ENCODE peak calls at places on chromosomes 12 and 14, in five cellular contexts. R, W, X, P and Q are unnamed samples.

GRCh38 chr14:50944647-50945413 is 547 bp upstream of the PYGL start:
- DNase-seq in P (peak), W (peak), X (peak), R (peak), Q (peak)

GRCh38 chr14:58353516-58354299 is 42.0 kb upstream of the TOMM20L start:
- DNase-seq in R (no peak), X (no peak), W (no peak), P (no peak), Q (no peak)

GRCh38 chr14:103195828-103196615 is 72.8 kb downstream of the TNFAIP2 start:
- DNase-seq in P (no peak), R (no peak), X (no peak), W (no peak), Q (no peak)

GRCh38 chr14:29759521-29760340 is 167.9 kb downstream of the PRKD1 start:
- DNase-seq in P (no peak), R (no peak), X (no peak), W (no peak), Q (no peak)

GRCh38 chr12:121295123-121295745 is 1.3 kb downstream of the CAMKK2 start:
- DNase-seq in W (no peak), R (no peak), X (no peak), P (no peak), Q (no peak)

GRCh38 chr12:51320695-51321320 is 3.2 kb downstream of the BIN2 start:
- DNase-seq in R (no peak), W (no peak), X (no peak), P (no peak), Q (no peak)

GRCh38 chr12:126309278-126309677 is 1244.0 kb downstream of the AACS start:
- DNase-seq in R (no peak), W (no peak), P (no peak), X (no peak), Q (no peak)

GRCh38 chr12:24943947-24944597 is 4.8 kb downstream of the BCAT1 start:
- DNase-seq in P (no peak), W (no peak), R (no peak), X (no peak), Q (no peak)

GRCh38 chr14:92144708-92145107 is 22.9 kb downstream of the CPSF2 start:
- DNase-seq in P (no peak), W (no peak), R (no peak), X (no peak), Q (no peak)

GRCh38 chr14:80202888-80203562 is 8.3 kb downstream of the DIO2 start:
- DNase-seq in R (peak), X (no peak), W (no peak), P (no peak), Q (no peak)

GRCh38 chr12:119990382-119990874 is 1.4 kb downstream of the BICDL1 start:
- DNase-seq in X (no peak), P (peak), R (no peak), W (no peak), Q (no peak)